ENCODE peak calls at places on chromosomes 11 and 22, in eight cellular contexts. I is BE2C, J is cardiac fibroblast, F is fibroblast of lung, O is heart right ventricle, D is colonic mucosa, C is AG10803, B is astrocyte of the spinal cord. A is an unnamed sample.

GRCh38 chr11:67418476-67419281 is 3.2 kb downstream of the CARNS1 start:
- DNase-seq in I (no peak), O (peak; percentile 59), F (no peak), D (no peak), J (no peak), C (no peak), B (no peak), A (no peak)

GRCh38 chr22:42316988-42317387 is 46.5 kb upstream of the TCF20 start:
- DNase-seq in I (no peak), J (peak; percentile 53), B (peak; percentile 46), D (peak; percentile 91), O (no peak), C (peak; percentile 44), F (no peak), A (no peak)

GRCh38 chr22:27796829-27797792 is 4.4 kb downstream of the MN1 start:
- DNase-seq in D (no peak), B (no peak), O (no peak), J (no peak), I (no peak), F (no peak), C (no peak), A (no peak)

GRCh38 chr11:47992959-47993820 is 12.8 kb downstream of the PTPRJ start:
- DNase-seq in F (peak; percentile 85), O (no peak), J (peak; percentile 76), B (peak; percentile 82), D (no peak), C (peak; percentile 67), I (no peak), A (no peak)

GRCh38 chr11:65549088-65549487 is 9.1 kb downstream of the LTBP3 start:
- DNase-seq in O (no peak), I (no peak), C (no peak), J (no peak), F (no peak), B (no peak), D (no peak), A (no peak)

GRCh38 chr22:23862103-23862502 is 4.4 kb downstream of the SLC2A11 start:
- DNase-seq in B (peak; percentile 39), I (peak; percentile 77), J (peak; percentile 68), O (no peak), D (no peak), C (peak; percentile 43), F (peak; percentile 51), A (no peak)

GRCh38 chr11:10076458-10077141 is 217.4 kb downstream of the SBF2 start:
- DNase-seq in J (peak; percentile 89), C (peak; percentile 73), B (peak; percentile 55), F (peak; percentile 73), I (peak; percentile 39), O (peak; percentile 54), D (peak; percentile 31), A (peak; percentile 24)

GRCh38 chr11:16986434-16987204 is 27.6 kb downstream of the PLEKHA7 start:
- DNase-seq in F (no peak), I (no peak), B (peak; percentile 19), O (no peak), J (peak; percentile 13), D (peak; percentile 95), C (no peak), A (peak; percentile 61)

GRCh38 chr11:64261556-64262080 is 10.3 kb downstream of the PLCB3 start:
- DNase-seq in B (no peak), D (no peak), O (no peak), C (no peak), J (no peak), F (no peak), I (no peak), A (no peak)

GRCh38 chr22:19766506-19767426 is 6.2 kb downstream of the TBX1 start:
- DNase-seq in O (no peak), F (no peak), C (no peak), B (no peak), D (peak; percentile 60), I (no peak), J (no peak), A (peak; percentile 43)

GRCh38 chr11:115616941-115617340 is 112.7 kb upstream of the CADM1 start:
- DNase-seq in B (peak; percentile 95), I (peak; percentile 45), D (no peak), F (peak; percentile 92), J (peak; percentile 21), O (peak; percentile 42), C (peak; percentile 93), A (no peak)

GRCh38 chr11:103681855-103682254 is 354.6 kb upstream of the DDI1 start:
- DNase-seq in D (no peak), C (no peak), J (no peak), B (no peak), O (no peak), F (no peak), I (peak; percentile 24), A (no peak)

GRCh38 chr11:6991227-6991626 is 28.9 kb downstream of the ZNF214 start:
- DNase-seq in F (no peak), I (no peak), D (no peak), J (no peak), O (no peak), C (no peak), B (no peak), A (no peak)

GRCh38 chr22:45505991-45506743 is 3.5 kb downstream of the FBLN1 start:
- DNase-seq in F (no peak), O (no peak), C (no peak), J (no peak), D (no peak), B (no peak), I (no peak), A (no peak)

GRCh38 chr22:23065495-23066122 is 4.7 kb upstream of the GNAZ start:
- DNase-seq in F (no peak), D (no peak), C (no peak), J (no peak), O (peak; percentile 1), B (no peak), I (no peak), A (no peak)

GRCh38 chr11:133906746-133907145 is 50.0 kb downstream of the IGSF9B start:
- DNase-seq in D (no peak), J (no peak), O (no peak), I (no peak), C (no peak), F (no peak), B (no peak), A (no peak)

GRCh38 chr11:76243648-76244285 is 37.5 kb upstream of the WNT11 start:
- DNase-seq in J (no peak), B (no peak), C (no peak), O (no peak), F (no peak), I (no peak), D (no peak), A (no peak)

GRCh38 chr11:92411431-92411830 is 186.8 kb downstream of the FAT3 start:
- DNase-seq in I (no peak), B (no peak), C (no peak), J (no peak), D (no peak), O (no peak), F (no peak), A (no peak)

GRCh38 chr11:128517457-128518230 is 69.7 kb downstream of the ETS1 start:
- DNase-seq in J (peak; percentile 70), F (no peak), O (no peak), C (peak; percentile 81), I (no peak), D (no peak), B (peak; percentile 70), A (no peak)

GRCh38 chr11:75468534-75469340 is 35.7 kb upstream of the KLHL35 start:
- DNase-seq in O (peak; percentile 83), B (peak; percentile 79), C (peak; percentile 38), I (peak; percentile 66), D (no peak), J (peak; percentile 91), F (peak; percentile 92), A (no peak)

DNA sequence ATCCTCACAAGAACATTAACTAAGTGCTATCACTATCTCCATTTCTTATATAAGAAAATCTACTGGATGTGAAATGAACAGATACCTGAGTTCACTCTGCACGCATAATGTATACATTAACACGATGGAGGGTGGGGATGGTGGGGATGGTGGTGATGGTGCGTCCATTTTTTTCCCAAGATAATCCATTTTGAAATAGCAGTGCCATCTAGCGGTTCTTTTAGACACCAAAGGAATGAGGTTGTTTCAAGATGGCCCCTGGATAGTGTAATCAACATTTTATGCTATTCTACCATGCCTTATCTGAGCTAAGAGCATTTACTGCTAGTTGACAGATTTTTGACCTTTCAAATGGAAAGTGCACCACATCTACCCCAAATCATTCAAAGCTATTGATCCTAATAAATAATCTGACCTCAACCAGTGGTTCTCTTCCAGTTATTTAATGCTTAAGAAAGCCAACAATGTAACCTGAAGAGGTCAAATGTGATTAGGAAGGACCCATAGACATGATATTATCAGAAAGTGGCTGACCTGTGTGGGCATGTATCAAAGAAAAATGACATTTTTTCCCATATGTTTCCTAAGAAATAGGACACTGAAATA is 714.7 kb upstream of the TENM4 start:
- DNase-seq in D (no peak), F (peak; percentile 49), I (peak; percentile 24), O (no peak), B (peak; percentile 31), C (peak; percentile 25), J (peak; percentile 19), A (no peak)
- TF ChIP-seq CTCF in D (peak; percentile 42), F (peak; percentile 65), I (peak; percentile 74), O (peak; percentile 55), B (peak; percentile 58), C (peak; percentile 66), J (peak; percentile 40), A (peak; percentile 44)

GRCh38 chr11:4025248-4025956 is 69.2 kb upstream of the RRM1 start:
- DNase-seq in B (peak; percentile 19), O (peak; percentile 11), F (peak; percentile 80), I (peak; percentile 10), C (peak; percentile 76), J (peak; percentile 94), D (no peak), A (no peak)
- H3K4me3 ChIP-seq in B (no peak overlapping the region), O (no peak overlapping the region), F (no peak overlapping the region), I (peak overlapping the region; percentile 12), C (no peak overlapping the region), J (no peak overlapping the region), D (no peak overlapping the region), A (no peak overlapping the region)

DNA sequence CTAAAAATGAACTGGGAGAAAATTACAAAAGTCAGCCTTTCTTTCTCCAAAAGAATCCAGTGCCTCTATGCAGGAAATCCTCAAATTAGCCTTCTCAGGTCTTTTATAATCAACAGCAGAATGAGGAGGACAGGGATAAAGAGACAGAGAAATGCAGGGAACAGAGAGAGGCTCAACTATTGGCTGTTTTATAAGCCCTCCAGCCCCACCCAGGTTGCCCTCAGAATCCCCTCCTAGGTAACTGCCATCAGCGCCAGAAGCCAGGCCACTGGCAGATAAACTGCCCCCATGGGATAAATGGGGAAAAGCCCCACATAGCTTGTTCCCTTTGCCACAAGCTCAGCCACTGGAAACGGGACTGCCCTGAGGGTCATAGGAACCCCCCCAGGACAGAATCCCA is 10.9 kb upstream of the HMOX1 start:
- DNase-seq in D (no peak), C (no peak), J (no peak), I (no peak), F (no peak), O (no peak), B (no peak), A (no peak)
- TF ChIP-seq CTCF in D (no peak), C (no peak), J (no peak), I (no peak), F (no peak), O (no peak), B (no peak), A (no peak)

DNA sequence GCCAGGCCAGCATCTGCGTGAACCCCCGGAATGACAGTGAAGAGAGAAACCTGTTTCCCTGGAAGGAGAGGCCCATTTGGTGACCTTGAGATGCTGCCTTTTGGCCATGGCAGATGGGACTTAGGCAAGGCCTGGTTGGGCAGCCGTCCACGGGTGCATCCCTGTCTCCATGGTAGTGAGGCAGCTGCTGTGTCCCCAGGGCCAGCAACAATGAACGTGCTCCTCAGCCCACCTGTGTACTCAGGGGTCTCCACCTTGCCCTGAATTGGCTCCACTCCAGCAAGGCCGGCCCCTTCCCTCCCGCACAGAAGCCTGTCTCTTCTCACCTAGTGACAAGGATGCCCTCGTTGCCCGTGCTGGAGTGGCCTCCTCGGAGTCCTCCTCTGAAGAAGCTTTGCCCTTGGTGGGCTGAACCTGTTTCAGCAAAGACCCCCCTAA is 441.1 kb downstream of the TBC1D22A start:
- DNase-seq in J (no peak), I (no peak), F (no peak), O (no peak), C (no peak), B (no peak), D (peak; percentile 11), A (no peak)
- H3K4me3 ChIP-seq in J (no peak overlapping the region), I (no peak overlapping the region), F (no peak overlapping the region), O (no peak overlapping the region), C (no peak overlapping the region), B (no peak overlapping the region), D (no peak overlapping the region), A (no peak overlapping the region)